ENCODE peak calls at places on chromosomes 11 and 22, in seven cellular contexts. M is AG20443; E is AG04449; S is CD4-positive, CD25-positive, alpha-beta regulatory T cell; B is cardiac fibroblast; Y is NCI-H1694 treated with DMSO at 0.1 percent for 48 hours; K is activated T-cell treated with anti-CD3 and anti-CD28 coated beads for 1 hour. A is an unnamed sample.

GRCh38 chr11:73358071-73358470 is 18.1 kb upstream of the RELT start:
- DNase-seq in M (no peak), E (no peak), S (no peak), B (no peak), Y (no peak), K (no peak), A (no peak)

GRCh38 chr11:11748706-11749365 is 92.9 kb upstream of the USP47 start:
- DNase-seq in M (peak; percentile 18), E (no peak), S (no peak), B (no peak), Y (no peak), K (no peak), A (no peak)

GRCh38 chr11:18575361-18575760 is 13.2 kb downstream of the UEVLD start:
- DNase-seq in M (no peak), E (no peak), S (peak; percentile 12), B (no peak), Y (no peak), K (no peak), A (no peak)

GRCh38 chr11:16743478-16743877 is 5.0 kb downstream of the C11orf58 start:
- DNase-seq in M (no peak), E (no peak), S (no peak), B (no peak), Y (no peak), K (no peak), A (no peak)

GRCh38 chr11:128261011-128261421 is 326.3 kb downstream of the ETS1 start:
- DNase-seq in M (no peak), E (no peak), S (no peak), B (no peak), Y (peak; percentile 12), K (no peak), A (no peak)

GRCh38 chr11:57546869-57547518 is 9.6 kb downstream of the SMTNL1 start:
- DNase-seq in M (peak; percentile 80), E (no peak), S (no peak), B (peak; percentile 27), Y (no peak), K (no peak), A (no peak)

GRCh38 chr11:96155627-96156378 is 187.2 kb downstream of the MAML2 start:
- DNase-seq in M (peak; percentile 79), E (peak; percentile 91), S (peak; percentile 10), B (peak; percentile 98), Y (no peak), K (no peak), A (no peak)

GRCh38 chr11:19513253-19513652 is 199.4 kb upstream of the NAV2 start:
- DNase-seq in M (no peak), E (no peak), S (no peak), B (no peak), Y (no peak), K (no peak), A (no peak)

GRCh38 chr11:79212711-79213110 is 228.1 kb downstream of the TENM4 start:
- DNase-seq in M (no peak), E (no peak), S (no peak), B (no peak), Y (no peak), K (no peak), A (no peak)

GRCh38 chr11:22927793-22928192 is 67.5 kb upstream of the CCDC179 start:
- DNase-seq in M (no peak), E (no peak), S (no peak), B (no peak), Y (no peak), K (no peak), A (no peak)

GRCh38 chr11:84922836-84923235 is 704.3 kb downstream of the DLG2 start:
- DNase-seq in M (peak; percentile 6), E (no peak), S (no peak), B (no peak), Y (no peak), K (no peak), A (no peak)

GRCh38 chr11:2592559-2593392 is 107.0 kb downstream of the KCNQ1OT1 start:
- DNase-seq in M (peak; percentile 9), E (no peak), S (no peak), B (no peak), Y (no peak), K (no peak), A (no peak)

GRCh38 chr22:24550028-24550901 is 4.7 kb downstream of the GUCD1 start:
- DNase-seq in M (no peak), E (no peak), S (no peak), B (no peak), Y (no peak), K (no peak), A (no peak)

GRCh38 chr22:40405178-40406062 is 35.0 kb downstream of the SGSM3 start:
- DNase-seq in M (no peak), E (no peak), S (no peak), B (no peak), Y (no peak), K (no peak), A (no peak)

GRCh38 chr22:23862103-23862502 is 4.4 kb downstream of the SLC2A11 start:
- DNase-seq in M (peak; percentile 66), E (no peak), S (peak; percentile 71), B (peak; percentile 68), Y (peak; percentile 56), K (no peak), A (peak; percentile 10)

GRCh38 chr11:15148181-15148580 is 33.5 kb downstream of the INSC start:
- DNase-seq in M (no peak), E (no peak), S (no peak), B (peak; percentile 12), Y (no peak), K (no peak), A (no peak)

GRCh38 chr11:81596709-81597108 is 1137.0 kb downstream of the FAM181B start:
- DNase-seq in M (no peak), E (no peak), S (no peak), B (no peak), Y (no peak), K (no peak), A (no peak)